ENCODE peak calls at places on chromosomes 13 and 19, in eight cellular contexts. T is nephron progenitor cell, R is C1 segment of cervical spinal cord, M is COLO829, Y is GF-D8, B is glomerular endothelial cell, O is NCI-H1436, Z is AG09319. D is an unnamed sample.

GRCh38 chr13:111938743-111939142 is 128.2 kb upstream of the SOX1 start:
- DNase-seq in T (no peak), R (no peak), M (no peak), Y (no peak), B (no peak), O (no peak), Z (no peak), D (no peak)

GRCh38 chr13:95112883-95113282 is 188.4 kb downstream of the ABCC4 start:
- DNase-seq in T (no peak), R (no peak), M (no peak), Y (no peak), B (no peak), O (no peak), Z (no peak), D (no peak)

GRCh38 chr19:18368504-18369222 is 17.3 kb upstream of the GDF15 start:
- DNase-seq in T (no peak), R (no peak), M (no peak), Y (no peak), B (no peak), O (no peak), Z (no peak), D (no peak)

GRCh38 chr19:54364775-54365257 is at the start of gene LAIR1:
- DNase-seq in T (no peak), R (no peak), M (no peak), Y (peak; percentile 96), B (no peak), O (no peak), Z (no peak), D (no peak)

GRCh38 chr19:2381151-2381822 is 21.2 kb downstream of the TMPRSS9 start:
- DNase-seq in T (peak; percentile 34), R (peak; percentile 75), M (peak; percentile 71), Y (no peak), B (no peak), O (no peak), Z (no peak), D (no peak)

GRCh38 chr19:3454656-3455392 is 25.5 kb downstream of the SMIM24 start:
- DNase-seq in T (no peak), R (no peak), M (no peak), Y (no peak), B (no peak), O (no peak), Z (no peak), D (no peak)

GRCh38 chr19:17687857-17688784 is at the start of gene UNC13A:
- DNase-seq in T (peak; percentile 96), R (peak; percentile 11), M (peak; percentile 62), Y (no peak), B (no peak), O (peak; percentile 42), Z (no peak), D (peak; percentile 6)

GRCh38 chr19:5154129-5154798 is 185.4 kb downstream of the KDM4B start:
- DNase-seq in T (peak; percentile 69), R (no peak), M (no peak), Y (no peak), B (no peak), O (no peak), Z (no peak), D (peak; percentile 1)